ENCODE peak calls at places on chromosomes 4 and X, in nine cellular contexts. Y is Panc1, T is lung, S is uterus, P is OCI-LY7, J is cardiac muscle cell, Z is psoas muscle, Q is breast epithelium, D is astrocyte of the spinal cord. U is an unnamed sample.

GRCh38 chrX:50615570-50616158 is 145.0 kb upstream of the DGKK start:
- DNase-seq in Y (no peak), T (no peak), S (no peak), P (no peak), J (no peak), Z (no peak), Q (no peak), D (no peak), U (no peak)

GRCh38 chr4:780730-781492 is 45.0 kb downstream of the CPLX1 start:
- DNase-seq in Y (no peak), T (no peak), S (no peak), P (no peak), J (no peak), Z (peak), Q (no peak), D (no peak), U (no peak)

GRCh38 chrX:120310861-120311631 is at the start of gene TMEM255A:
- DNase-seq in Y (no peak), T (no peak), S (peak), P (no peak), J (peak), Z (no peak), Q (no peak), D (peak), U (no peak)

GRCh38 chrX:139559383-139560042 is 29.0 kb downstream of the F9 start:
- DNase-seq in Y (peak), T (no peak), S (no peak), P (peak), J (peak), Z (no peak), Q (no peak), D (peak), U (peak)

GRCh38 chr4:7998447-7998846 is 58.8 kb upstream of the AFAP1 start:
- DNase-seq in Y (no peak), T (no peak), S (no peak), P (no peak), J (no peak), Z (peak), Q (no peak), D (no peak), U (no peak)

GRCh38 chrX:115595049-115595448 is 34.1 kb downstream of the PLS3 start:
- DNase-seq in Y (no peak), T (no peak), S (no peak), P (no peak), J (no peak), Z (no peak), Q (no peak), D (no peak), U (no peak)

GRCh38 chr4:87036713-87037112 is 101.9 kb downstream of the AFF1 start:
- DNase-seq in Y (no peak), T (no peak), S (no peak), P (no peak), J (no peak), Z (no peak), Q (no peak), D (no peak), U (no peak)

GRCh38 chr4:2927696-2928075 is 35.5 kb downstream of the NOP14 start:
- DNase-seq in Y (no peak), T (no peak), S (no peak), P (no peak), J (no peak), Z (peak), Q (peak), D (no peak), U (no peak)

GRCh38 chrX:107107459-107107858 is 11.2 kb downstream of the RBM41 start:
- DNase-seq in Y (no peak), T (no peak), S (no peak), P (no peak), J (no peak), Z (no peak), Q (no peak), D (no peak), U (no peak)

GRCh38 chr4:184292465-184292867 is 74.8 kb upstream of the ENPP6 start:
- DNase-seq in Y (no peak), T (no peak), S (no peak), P (no peak), J (no peak), Z (no peak), Q (no peak), D (no peak), U (no peak)

GRCh38 chr4:40340034-40340433 is 4.9 kb downstream of the CHRNA9 start:
- DNase-seq in Y (no peak), T (no peak), S (no peak), P (no peak), J (no peak), Z (no peak), Q (no peak), D (no peak), U (no peak)

GRCh38 chrX:150213481-150214030 is 149.6 kb upstream of the MAMLD1 start:
- DNase-seq in Y (no peak), T (no peak), S (no peak), P (no peak), J (no peak), Z (no peak), Q (no peak), D (no peak), U (no peak)

GRCh38 chr4:139735381-139736256 is 70.0 kb downstream of the MGST2 start:
- DNase-seq in Y (no peak), T (no peak), S (peak), P (no peak), J (peak), Z (peak), Q (no peak), D (peak), U (no peak)

GRCh38 chr4:180688480-180688879 is 1554.7 kb upstream of the TENM3 start:
- DNase-seq in Y (no peak), T (no peak), S (no peak), P (no peak), J (no peak), Z (no peak), Q (no peak), D (peak), U (no peak)

GRCh38 chrX:100098660-100099375 is 311.3 kb downstream of the PCDH19 start:
- DNase-seq in Y (no peak), T (no peak), S (no peak), P (no peak), J (peak), Z (no peak), Q (no peak), D (peak), U (no peak)
- TF ChIP-seq CTCF in Y (no peak), T (no peak), S (no peak), P (no peak), J (no peak), Z (no peak), Q (no peak), D (no peak), U (no peak)

GRCh38 chr4:18935956-18936355 is 914.4 kb upstream of the LCORL start:
- DNase-seq in Y (no peak), T (no peak), S (no peak), P (no peak), J (peak), Z (no peak), Q (peak), D (no peak), U (no peak)

GRCh38 chr4:18932940-18933339 is 911.4 kb upstream of the LCORL start:
- DNase-seq in Y (no peak), T (no peak), S (no peak), P (no peak), J (no peak), Z (no peak), Q (no peak), D (no peak), U (no peak)

GRCh38 chr4:18931643-18932373 is 910.3 kb upstream of the LCORL start:
- DNase-seq in Y (no peak), T (no peak), S (no peak), P (no peak), J (no peak), Z (no peak), Q (no peak), D (no peak), U (no peak)

GRCh38 chr4:18937080-18937479 is 915.5 kb upstream of the LCORL start:
- DNase-seq in Y (no peak), T (no peak), S (no peak), P (no peak), J (no peak), Z (no peak), Q (no peak), D (no peak), U (no peak)

GRCh38 chr4:18934197-18934596 is 912.6 kb upstream of the LCORL start:
- DNase-seq in Y (no peak), T (no peak), S (no peak), P (peak), J (no peak), Z (no peak), Q (no peak), D (no peak), U (no peak)
- TF ChIP-seq CTCF in Y (no peak), T (no peak), S (no peak), P (peak), J (no peak), Z (no peak), Q (no peak), D (no peak), U (no peak)

GRCh38 chrX:67726028-67726427 is 182.2 kb downstream of the AR start:
- DNase-seq in Y (no peak), T (no peak), S (no peak), P (no peak), J (no peak), Z (no peak), Q (no peak), D (no peak), U (no peak)

GRCh38 chrX:67723580-67724351 is 179.9 kb downstream of the AR start:
- DNase-seq in Y (no peak), T (no peak), S (no peak), P (no peak), J (no peak), Z (no peak), Q (no peak), D (no peak), U (no peak)

GRCh38 chrX:67725471-67725870 is 181.7 kb downstream of the AR start:
- DNase-seq in Y (no peak), T (no peak), S (no peak), P (no peak), J (no peak), Z (no peak), Q (no peak), D (no peak), U (no peak)

GRCh38 chrX:67727576-67727975 is 183.8 kb downstream of the AR start:
- DNase-seq in Y (no peak), T (no peak), S (no peak), P (no peak), J (no peak), Z (no peak), Q (no peak), D (no peak), U (no peak)

DNA sequence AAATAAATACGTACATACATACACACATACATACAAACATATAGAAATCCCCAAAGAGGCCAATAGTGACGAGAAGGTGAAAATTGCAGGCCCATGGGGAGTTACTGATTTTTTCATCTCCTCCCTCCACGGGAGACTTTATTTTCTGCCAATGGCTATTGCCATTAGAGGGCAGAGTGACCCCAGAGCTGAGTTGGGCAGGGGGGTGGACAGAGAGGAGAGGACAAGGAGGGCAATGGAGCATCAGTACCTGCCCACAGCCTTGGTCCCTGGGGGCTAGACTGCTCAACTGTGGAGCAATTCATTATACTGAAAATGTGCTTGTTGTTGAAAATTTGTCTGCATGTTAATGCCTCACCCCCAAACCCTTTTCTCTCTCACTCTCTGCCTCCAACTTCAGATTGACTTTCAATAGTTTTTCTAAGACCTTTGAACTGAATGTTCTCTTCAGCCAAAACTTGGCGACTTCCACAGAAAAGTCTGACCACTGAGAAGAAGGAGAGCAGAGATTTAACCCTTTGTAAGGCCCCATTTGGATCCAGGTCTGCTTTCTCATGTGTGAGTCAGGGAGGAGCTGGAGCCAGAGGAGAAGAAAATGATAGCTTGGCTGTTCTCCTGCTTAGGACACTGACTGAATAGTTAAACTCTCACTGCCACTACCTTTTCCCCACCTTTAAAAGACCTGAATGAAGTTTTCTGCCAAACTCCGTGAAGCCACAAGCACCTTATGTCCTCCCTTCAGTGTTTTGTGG is 180.7 kb downstream of the AR start:
- DNase-seq in Y (no peak), T (no peak), S (no peak), P (no peak), J (peak), Z (peak), Q (no peak), D (peak), U (no peak)
- TF ChIP-seq CTCF in Y (no peak), T (no peak), S (no peak), P (no peak), J (peak), Z (peak), Q (no peak), D (peak), U (no peak)

DNA sequence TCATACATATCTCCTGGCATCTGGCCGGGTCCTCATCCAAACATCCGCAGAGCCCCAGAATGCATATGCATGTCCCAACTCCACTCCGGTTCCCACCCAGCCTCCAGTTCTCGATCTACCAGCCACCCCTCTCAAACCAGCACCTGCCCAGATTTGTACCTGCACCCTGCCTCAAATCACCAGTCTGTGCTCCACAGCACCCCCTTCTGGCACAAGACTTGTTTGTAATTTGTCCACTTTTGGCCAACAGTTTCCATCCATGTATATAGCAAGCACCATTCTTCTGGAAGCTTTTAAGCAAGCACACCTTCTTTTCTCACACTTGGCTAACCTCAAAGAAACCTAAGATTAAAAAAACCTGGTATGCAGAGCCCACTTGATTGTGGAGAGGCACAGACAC is 644.1 kb downstream of the MID1IP1 start:
- DNase-seq in Y (no peak), T (no peak), S (no peak), P (peak), J (peak), Z (no peak), Q (no peak), D (no peak), U (no peak)
- TF ChIP-seq CTCF in Y (peak), T (no peak), S (no peak), P (peak), J (peak), Z (peak), Q (no peak), D (peak), U (peak)

GRCh38 chrX:82335772-82336171 is 1133.9 kb downstream of the SH3BGRL start:
- DNase-seq in Y (no peak), T (no peak), S (no peak), P (no peak), J (no peak), Z (no peak), Q (no peak), D (no peak), U (no peak)
- TF ChIP-seq CTCF in Y (no peak), T (no peak), S (no peak), P (no peak), J (no peak), Z (no peak), Q (no peak), D (no peak), U (no peak)